ENCODE peak calls at places on chromosomes 3 and 15, in six cellular contexts. T, M, O, U, F and E are unnamed samples.
A peak's percentile ranks its signal among the peaks of the same experiment; 100 is the strongest.

GRCh38 chr3:25903371-25903770 is 113.5 kb downstream of the OXSM start:
- DNase-seq in T (no peak), M (no peak), O (no peak), U (no peak), F (no peak), E (no peak)

GRCh38 chr3:40249168-40249567 is 60.3 kb upstream of the EIF1B start:
- DNase-seq in T (no peak), M (no peak), O (no peak), U (no peak), F (no peak), E (no peak)

GRCh38 chr3:8875831-8876230 is 87.4 kb downstream of the RAD18 start:
- DNase-seq in T (no peak), M (no peak), O (no peak), U (no peak), F (no peak), E (no peak)

GRCh38 chr3:106386050-106386449 is 517.2 kb upstream of the CBLB start:
- DNase-seq in T (no peak), M (no peak), O (no peak), U (no peak), F (no peak), E (no peak)

GRCh38 chr15:72740202-72740601 is 43.4 kb downstream of the ADPGK start:
- DNase-seq in T (no peak), M (no peak), O (no peak), U (no peak), F (no peak), E (peak; percentile 31)

GRCh38 chr3:68271145-68271544 is 616.7 kb upstream of the SUCLG2 start:
- DNase-seq in T (no peak), M (no peak), O (no peak), U (no peak), F (no peak), E (no peak)

GRCh38 chr3:192747145-192747544 is 19.8 kb upstream of the FGF12 start:
- DNase-seq in T (no peak), M (no peak), O (no peak), U (no peak), F (no peak), E (no peak)

GRCh38 chr15:45314960-45315359 is 62.9 kb downstream of the SLC28A2 start:
- DNase-seq in T (no peak), M (peak; percentile 72), O (no peak), U (peak; percentile 11), F (peak; percentile 60), E (no peak)

GRCh38 chr3:64685800-64686445 is 1.9 kb downstream of the ADAMTS9 start:
- DNase-seq in T (peak; percentile 60), M (peak; percentile 81), O (no peak), U (peak; percentile 88), F (peak; percentile 78), E (peak; percentile 15)

GRCh38 chr3:128584412-128585020 is 66.1 kb downstream of the RPN1 start:
- DNase-seq in T (peak; percentile 5), M (peak; percentile 85), O (no peak), U (peak; percentile 56), F (peak; percentile 73), E (peak; percentile 31)

GRCh38 chr3:127291611-127292010 is 3.8 kb upstream of the PRR20G start:
- DNase-seq in T (no peak), M (no peak), O (no peak), U (no peak), F (no peak), E (no peak)

GRCh38 chr3:114632757-114633424 is 339.1 kb downstream of the TIGIT start:
- DNase-seq in T (no peak), M (no peak), O (no peak), U (no peak), F (no peak), E (no peak)

GRCh38 chr3:59406943-59407342 is 357.1 kb upstream of the CFAP20DC start:
- DNase-seq in T (no peak), M (no peak), O (no peak), U (no peak), F (no peak), E (no peak)

GRCh38 chr15:23823508-23823907 is 136.4 kb upstream of the NDN start:
- DNase-seq in T (no peak), M (no peak), O (no peak), U (no peak), F (no peak), E (no peak)

GRCh38 chr3:175041369-175041768 is 182.2 kb downstream of the NAALADL2 start:
- DNase-seq in T (no peak), M (no peak), O (no peak), U (peak; percentile 73), F (no peak), E (no peak)

GRCh38 chr3:37718647-37719046 is 143.0 kb upstream of the CTDSPL start:
- DNase-seq in T (no peak), M (no peak), O (no peak), U (no peak), F (no peak), E (no peak)

GRCh38 chr3:13177236-13177635 is 104.0 kb upstream of the IQSEC1 start:
- DNase-seq in T (no peak), M (no peak), O (no peak), U (no peak), F (no peak), E (no peak)

GRCh38 chr15:56919708-56920637 is 1.5 kb downstream of the TCF12 start:
- DNase-seq in T (no peak), M (peak; percentile 22), O (no peak), U (peak; percentile 35), F (no peak), E (no peak)

GRCh38 chr3:42118762-42119361 is 27.7 kb downstream of the TRAK1 start:
- DNase-seq in T (no peak), M (peak; percentile 34), O (no peak), U (peak; percentile 49), F (no peak), E (no peak)

GRCh38 chr15:48614051-48614450 is 31.5 kb downstream of the FBN1 start:
- DNase-seq in T (no peak), M (no peak), O (no peak), U (no peak), F (no peak), E (no peak)

GRCh38 chr15:83398591-83398990 is 48.5 kb upstream of the SH3GL3 start:
- DNase-seq in T (no peak), M (no peak), O (no peak), U (peak; percentile 26), F (no peak), E (no peak)

GRCh38 chr15:74200394-74200793 is 2.2 kb downstream of the STRA6 start:
- DNase-seq in T (peak; percentile 55), M (no peak), O (no peak), U (peak; percentile 76), F (no peak), E (no peak)

GRCh38 chr3:169118666-169119370 is 544.7 kb downstream of the MECOM start:
- DNase-seq in T (no peak), M (no peak), O (no peak), U (peak; percentile 43), F (no peak), E (no peak)

GRCh38 chr3:100602506-100603444 is 6.6 kb upstream of the ADGRG7 start:
- DNase-seq in T (no peak), M (no peak), O (no peak), U (peak; percentile 54), F (no peak), E (peak; percentile 36)

GRCh38 chr15:61989698-61990097 is 70.5 kb downstream of the VPS13C start:
- DNase-seq in T (no peak), M (no peak), O (no peak), U (peak; percentile 5), F (no peak), E (no peak)

DNA sequence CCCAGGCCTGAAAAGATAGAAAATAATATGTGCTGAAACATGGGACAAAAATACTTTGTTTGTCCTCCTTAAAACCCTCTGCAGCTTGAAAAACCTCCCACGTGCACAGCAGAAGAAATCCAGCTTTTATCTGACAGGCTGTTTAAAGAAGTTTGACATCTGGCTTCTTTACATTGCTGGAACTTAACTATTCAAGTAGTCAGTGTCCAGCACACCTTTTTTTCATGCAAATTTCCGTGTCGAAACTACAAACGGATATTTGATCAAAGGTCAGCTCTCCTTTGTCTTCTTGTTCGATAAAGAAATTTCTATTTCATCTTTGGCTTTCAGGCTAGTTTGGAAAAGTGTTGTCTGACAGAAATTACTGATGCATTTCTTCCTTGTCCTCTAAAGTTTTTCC is 66.8 kb upstream of the KBTBD8 start:
- DNase-seq in T (no peak), M (no peak), O (no peak), U (no peak), F (no peak), E (no peak)
- H3K4me3 ChIP-seq in T (no peak overlapping the region), M (no peak overlapping the region), O (no peak overlapping the region), U (no peak overlapping the region), F (no peak overlapping the region), E (no peak overlapping the region)

DNA sequence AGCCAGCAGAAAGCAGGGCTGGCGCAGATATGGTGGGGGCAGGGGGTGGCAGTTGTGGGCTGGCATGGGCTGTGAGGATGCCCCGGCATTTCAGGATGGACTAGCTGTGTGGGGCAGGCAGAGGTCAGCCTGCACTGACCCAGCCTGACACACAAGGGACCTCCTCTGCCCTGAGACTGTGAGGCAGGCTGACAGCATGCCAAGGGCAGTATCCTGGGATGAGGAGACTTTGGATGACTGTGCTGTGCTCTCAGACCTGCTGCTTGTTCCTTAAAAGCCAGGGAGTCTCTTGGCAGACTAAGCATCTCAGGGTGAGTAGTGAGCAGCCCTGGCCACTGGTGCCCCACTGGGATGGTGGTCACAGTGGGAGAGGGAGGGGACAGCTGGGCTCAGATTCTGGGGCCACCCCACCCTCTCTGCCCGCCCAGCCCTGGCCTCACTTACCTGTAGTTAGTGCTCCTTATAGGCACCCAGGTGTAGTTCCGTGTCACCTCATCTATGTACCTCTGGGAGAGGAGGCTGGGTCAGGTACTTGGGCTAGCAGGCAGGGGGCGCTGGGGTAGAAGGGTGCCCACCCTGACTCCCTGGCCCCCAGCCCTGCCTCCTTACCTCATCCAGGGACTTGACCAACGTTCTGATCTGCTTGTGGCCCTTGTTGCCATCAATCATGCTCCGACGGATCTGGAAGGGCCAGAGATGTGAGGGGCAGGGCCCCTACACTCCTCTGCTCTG is 16.0 kb upstream of the TMEM115 start:
- DNase-seq in T (no peak), M (no peak), O (no peak), U (no peak), F (no peak), E (no peak)
- TF ChIP-seq CTCF in T (no peak), M (no peak), O (no peak), U (no peak), F (no peak), E (peak; percentile 13)

DNA sequence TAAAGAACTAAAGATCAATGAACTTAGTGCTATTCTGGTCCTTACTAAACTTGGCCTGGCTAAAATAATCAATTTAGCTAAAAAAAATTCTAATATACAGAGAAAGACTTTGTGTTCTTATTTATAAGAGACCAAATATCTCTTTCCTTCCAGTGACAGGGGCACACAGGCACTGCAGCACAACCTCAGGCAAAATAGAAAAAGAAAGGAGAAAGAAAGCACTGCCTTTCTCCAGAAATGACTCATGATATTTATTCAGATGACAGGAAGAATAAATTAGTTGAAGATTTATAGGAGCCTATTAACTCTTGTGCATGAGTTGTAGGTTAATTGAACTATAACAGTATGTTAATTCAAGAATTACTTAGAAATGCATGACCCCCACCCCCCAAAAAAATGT is 152.8 kb upstream of the GBE1 start:
- DNase-seq in T (no peak), M (no peak), O (no peak), U (no peak), F (no peak), E (no peak)
- H3K36me3 ChIP-seq in T (no peaks in the 10 kb centered on the region), M (no peaks in the 10 kb centered on the region), O (no peaks in the 10 kb centered on the region), U (no peaks in the 10 kb centered on the region), F (no peaks in the 10 kb centered on the region), E (no peaks in the 10 kb centered on the region)

DNA sequence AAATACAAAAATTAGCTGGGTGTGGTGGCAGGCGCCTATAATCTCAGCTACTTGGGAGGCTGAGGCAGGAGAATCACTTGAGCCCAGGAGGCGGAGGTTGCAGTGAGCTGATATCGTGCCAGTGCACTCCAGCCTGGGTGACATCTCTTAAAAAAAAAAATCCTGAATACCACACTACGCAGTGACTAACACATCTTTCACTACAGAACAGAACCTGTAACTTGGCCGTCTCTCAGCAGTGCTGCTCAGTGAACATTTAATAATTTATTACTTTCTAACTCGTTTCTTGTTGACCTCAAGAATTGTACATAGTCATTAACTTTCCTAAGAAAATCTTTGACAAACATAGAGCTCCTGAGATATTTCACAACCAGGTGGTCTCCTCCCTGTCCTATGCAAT is 3.8 kb downstream of the GREM1 start:
- DNase-seq in T (no peak), M (no peak), O (no peak), U (peak; percentile 56), F (no peak), E (no peak)
- H3K4me3 ChIP-seq in T (no peak overlapping the region), M (no peak overlapping the region), O (no peak overlapping the region), U (no peak overlapping the region), F (no peak overlapping the region), E (no peak overlapping the region)